ENCODE peak calls at places on chromosomes 11 and 22, in four cellular contexts. L is heart left ventricle, Q is AG10803, S is H1. B is an unnamed sample.

GRCh38 chr11:82927264-82927880 is 25.8 kb downstream of the DDIAS start:
- DNase-seq in L (no peak), S (no peak), Q (peak), B (peak)

GRCh38 chr11:133041165-133041564 is 491.1 kb downstream of the OPCML start:
- DNase-seq in Q (no peak), S (no peak), L (no peak), B (no peak)

GRCh38 chr22:22662095-22662494 is 17.7 kb downstream of the GGTLC2 start:
- DNase-seq in Q (no peak), L (no peak), S (no peak), B (no peak)

GRCh38 chr22:18966748-18967147 is 30.7 kb upstream of the PRODH start:
- DNase-seq in S (no peak), L (no peak), Q (no peak), B (no peak)

GRCh38 chr11:3626250-3626960 is 15.4 kb downstream of the ART5 start:
- DNase-seq in S (peak), L (peak), Q (no peak), B (no peak)

GRCh38 chr11:127521413-127521812 is 520.8 kb upstream of the KIRREL3 start:
- DNase-seq in L (no peak), Q (peak), S (no peak), B (no peak)

GRCh38 chr11:9714540-9714939 is 50.7 kb downstream of the SWAP70 start:
- DNase-seq in Q (no peak), S (no peak), L (no peak), B (no peak)

GRCh38 chr11:83000381-83000780 is 71.3 kb downstream of the RAB30 start:
- DNase-seq in L (no peak), S (no peak), Q (no peak), B (no peak)

GRCh38 chr11:48109046-48109666 is 107.5 kb upstream of the OR4B1 start:
- DNase-seq in Q (peak), S (peak), L (no peak), B (no peak)

GRCh38 chr11:65850217-65851082 is 7.5 kb downstream of the CFL1 start:
- DNase-seq in L (no peak), S (no peak), Q (no peak), B (no peak)

DNA sequence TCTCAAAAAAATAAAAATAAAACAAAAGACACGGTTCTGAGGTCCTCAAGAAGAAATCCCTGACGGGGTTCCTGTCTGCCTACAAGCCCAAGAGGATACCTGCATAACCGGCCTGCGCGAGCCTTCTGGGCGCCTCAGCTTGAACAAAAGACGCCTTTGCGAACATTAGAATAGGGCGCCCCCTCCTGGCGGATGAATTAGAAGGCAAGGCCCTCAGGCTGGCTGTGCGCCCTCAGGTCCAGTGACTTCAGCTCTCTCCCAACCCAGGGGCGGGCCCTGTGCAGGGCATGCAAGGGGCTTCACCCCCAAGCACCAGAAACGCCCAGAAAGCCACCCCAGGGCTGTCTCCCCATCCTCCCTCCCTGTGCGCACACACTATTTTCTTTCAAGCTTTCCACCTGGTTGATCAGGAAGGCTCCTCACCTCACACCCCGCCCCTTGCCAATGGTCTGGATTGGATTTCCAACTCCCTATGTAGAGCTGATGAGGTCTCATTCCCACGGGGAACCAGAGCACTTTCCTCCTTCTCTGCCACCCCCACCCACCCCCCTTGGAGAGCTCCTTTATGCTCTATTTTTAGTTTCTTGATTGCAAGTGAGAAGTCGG is 273.3 kb downstream of the BUD13 start:
- DNase-seq in Q (peak), L (peak), S (peak), B (peak)
- TF ChIP-seq CTCF in Q (peak), L (peak), S (peak), B (peak)

GRCh38 chr22:29692327-29692640 is 27.5 kb upstream of the CABP7 start:
- DNase-seq in S (no peak), L (no peak), Q (no peak), B (no peak)

GRCh38 chr22:29689201-29689871 is 30.5 kb upstream of the CABP7 start:
- DNase-seq in S (no peak), Q (no peak), L (no peak), B (no peak)

GRCh38 chr22:29691636-29692326 is 28.0 kb upstream of the CABP7 start:
- DNase-seq in Q (no peak), L (peak), S (no peak), B (no peak)

GRCh38 chr22:29689872-29690213 is 30.0 kb upstream of the CABP7 start:
- DNase-seq in Q (peak), S (peak), L (peak), B (peak)

GRCh38 chr22:29690481-29690880 is 29.3 kb upstream of the CABP7 start:
- DNase-seq in L (peak), Q (peak), S (no peak), B (no peak)
- TF ChIP-seq CTCF in L (no peak), Q (no peak), S (no peak), B (no peak)

DNA sequence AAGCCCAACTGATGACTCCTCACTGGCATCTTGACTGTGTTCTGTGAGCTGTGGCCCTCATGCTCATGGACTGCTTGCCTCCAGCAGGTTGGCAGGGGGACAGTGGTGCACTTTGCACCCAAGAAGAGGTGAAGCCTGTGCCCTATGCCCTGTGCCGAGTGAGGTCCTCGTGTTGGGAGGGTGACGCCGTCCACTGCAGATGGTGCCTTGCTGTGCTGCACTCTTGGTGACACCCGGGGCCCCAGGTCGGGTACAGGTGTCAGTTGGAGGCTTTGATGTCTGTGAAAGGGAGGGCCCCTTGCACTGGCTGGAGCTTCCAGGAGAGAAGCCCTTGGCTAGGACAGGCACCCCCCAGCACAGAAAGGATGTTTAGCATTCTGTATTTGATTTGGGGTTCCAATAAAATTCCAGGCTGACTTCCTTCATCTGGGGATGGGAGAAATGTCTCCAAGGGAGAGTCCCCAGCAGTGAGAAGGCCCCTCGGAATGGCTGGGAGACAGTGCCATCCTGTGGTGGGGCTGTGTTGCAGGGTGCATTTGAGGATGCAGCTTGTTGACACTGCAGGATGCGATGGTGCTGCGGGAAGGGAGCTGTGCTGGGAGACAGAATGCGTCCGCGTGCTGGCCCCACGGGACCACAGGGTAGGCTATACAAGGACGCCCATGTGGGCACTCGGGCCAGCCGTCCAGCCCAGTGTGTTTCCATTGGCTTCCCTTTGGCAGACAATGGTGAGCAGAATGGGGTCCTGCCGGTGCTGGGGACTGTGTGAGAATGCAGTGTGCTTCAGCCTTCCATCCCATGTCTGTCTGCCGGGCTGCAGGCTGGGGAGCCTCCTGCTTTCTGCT is 2.5 kb upstream of the ZDHHC8 start:
- DNase-seq in S (peak), L (no peak), Q (peak), B (peak)
- TF ChIP-seq CTCF in S (peak), L (peak), Q (peak), B (no peak)

GRCh38 chr11:60345489-60345888 is 18.4 kb downstream of the MS4A6E start:
- DNase-seq in L (no peak), Q (no peak), S (peak), B (peak)
- TF ChIP-seq CTCF in L (no peak), Q (no peak), S (peak), B (peak)

DNA sequence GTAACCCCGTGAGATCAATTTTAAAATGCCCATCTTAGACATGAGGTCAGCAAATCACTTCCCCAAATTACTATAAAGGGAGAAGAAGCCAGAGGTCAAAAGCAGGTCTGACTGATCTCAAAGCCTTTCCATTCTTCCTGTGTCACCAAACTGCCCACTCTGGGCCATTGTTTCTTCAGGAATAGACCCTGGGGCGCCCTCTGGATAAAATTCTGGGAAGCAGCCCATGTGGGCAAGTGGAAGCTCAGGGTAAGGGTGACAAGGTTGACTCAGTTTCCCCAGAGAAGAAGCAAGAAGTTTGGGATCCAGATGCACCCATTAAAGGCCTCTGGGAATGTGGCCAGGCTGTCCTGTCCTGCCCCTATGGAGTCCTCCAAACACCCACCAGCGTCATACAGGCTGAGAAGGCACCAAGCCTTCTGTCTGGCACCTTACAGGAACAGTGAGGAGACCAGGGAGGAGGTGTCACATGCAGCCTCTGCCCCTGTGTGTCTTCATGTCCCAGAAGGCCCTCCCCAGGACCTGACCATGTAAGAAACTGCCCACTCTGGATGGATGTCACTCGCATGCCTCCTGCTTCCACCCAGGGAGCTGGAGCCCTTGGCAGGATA is 50.1 kb downstream of the CHST1 start:
- DNase-seq in Q (no peak), S (peak), L (no peak), B (no peak)
- TF ChIP-seq CTCF in Q (no peak), S (peak), L (no peak), B (no peak)

GRCh38 chr11:64723907-64724862 is 1.2 kb upstream of the NRXN2 start:
- DNase-seq in Q (no peak), L (no peak), S (no peak), B (no peak)
- TF ChIP-seq CTCF in Q (no peak), L (no peak), S (no peak), B (no peak)

DNA sequence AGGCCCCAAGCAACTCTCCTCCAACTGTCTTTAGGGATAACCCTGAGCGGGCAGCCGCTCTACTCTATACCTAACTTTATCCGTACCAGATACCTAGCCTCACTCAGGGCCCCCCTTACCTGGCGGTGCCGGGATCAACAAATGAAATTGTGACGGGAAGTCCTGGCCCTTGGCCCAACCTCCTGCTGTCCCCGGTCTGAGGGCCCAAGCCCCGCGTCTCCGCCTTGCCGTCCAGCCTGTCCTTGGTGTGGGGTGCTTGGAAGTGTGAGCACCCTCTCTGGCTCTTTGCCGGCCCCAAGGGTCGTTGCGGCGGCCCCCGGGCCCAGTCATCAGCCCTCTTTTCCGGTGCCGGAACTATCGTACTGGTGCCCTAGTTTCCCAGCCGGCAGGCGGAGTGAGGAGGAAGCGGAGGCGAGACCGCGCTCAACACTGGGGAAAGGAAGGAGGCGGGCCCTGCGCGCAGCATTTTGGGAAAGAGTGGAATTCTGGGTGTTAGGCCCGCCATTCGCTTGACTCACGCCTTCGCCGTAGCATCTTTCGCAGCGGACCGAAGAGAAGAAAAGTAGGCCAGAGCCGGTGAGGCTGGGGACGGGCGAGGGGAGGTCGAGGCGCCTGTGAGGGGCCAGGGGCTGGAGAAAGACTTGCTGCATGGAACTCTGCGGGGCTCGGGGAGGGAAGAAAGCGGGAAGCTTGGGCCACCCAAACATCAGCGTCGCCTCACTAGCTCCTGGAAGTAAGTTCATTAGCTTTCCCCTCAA is at the start of gene SNRPD3:
- DNase-seq in S (peak), Q (peak), L (peak), B (peak)
- TF ChIP-seq CTCF in S (no peak), Q (no peak), L (peak), B (no peak)

DNA sequence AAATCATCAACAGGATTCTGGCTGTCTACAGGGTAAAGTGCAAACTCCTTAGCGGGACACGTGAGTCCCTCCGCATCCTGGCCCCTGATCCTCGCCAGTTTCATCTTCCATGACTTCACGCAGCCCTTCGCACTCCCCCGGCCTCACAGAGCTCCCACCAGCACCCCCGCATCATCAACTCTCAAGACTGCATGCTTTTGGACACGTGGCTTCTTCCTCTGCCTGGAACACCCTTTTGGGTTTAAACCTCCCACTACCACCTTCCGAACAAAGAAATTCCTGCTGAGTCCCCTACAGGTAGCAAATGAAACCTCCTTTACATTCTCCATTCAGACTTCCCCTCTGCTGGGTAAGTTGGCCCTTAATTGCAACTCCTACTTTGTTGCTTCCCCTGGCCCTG is 12.6 kb upstream of the EIF3M start:
- DNase-seq in Q (no peak), S (peak), L (no peak), B (no peak)
- TF ChIP-seq CTCF in Q (no peak), S (peak), L (no peak), B (no peak)

GRCh38 chr11:17564687-17565042 is 17.6 kb downstream of the OTOG start:
- DNase-seq in S (peak), Q (no peak), L (no peak), B (no peak)
- TF ChIP-seq CTCF in S (peak), Q (no peak), L (no peak), B (peak)

B was measured in Calu3.